ENCODE peak calls at places on chromosome 7, in eight cellular contexts. T is stomach; C is cardiac muscle cell; O is brain microvascular endothelial cell; P is ovary; M is psoas muscle; U is CD4-positive, alpha-beta T cell; S is lung. X is an unnamed sample.

GRCh38 chr7:123624527-123625183 is 23.0 kb downstream of the ASB15 start:
- DNase-seq in T (peak), C (no peak), O (no peak), P (peak), M (peak), U (peak), S (no peak), X (peak)

GRCh38 chr7:98286701-98287485 is 5.4 kb downstream of the BRI3 start:
- DNase-seq in T (peak), C (peak), O (no peak), P (no peak), M (peak), U (no peak), S (no peak), X (no peak)

GRCh38 chr7:1889556-1890181 is 219.6 kb downstream of the ELFN1 start:
- DNase-seq in T (no peak), C (no peak), O (peak), P (no peak), M (no peak), U (no peak), S (no peak), X (no peak)

GRCh38 chr7:149570784-149571183 is 73.2 kb upstream of the ZNF746 start:
- DNase-seq in T (no peak), C (no peak), O (no peak), P (no peak), M (no peak), U (no peak), S (no peak), X (no peak)

GRCh38 chr7:2450198-2451107 is 25.7 kb downstream of the GRIFIN start:
- DNase-seq in T (no peak), C (no peak), O (no peak), P (no peak), M (no peak), U (no peak), S (no peak), X (no peak)

GRCh38 chr7:132932321-132933075 is 149.4 kb downstream of the CHCHD3 start:
- DNase-seq in T (no peak), C (no peak), O (no peak), P (no peak), M (no peak), U (no peak), S (no peak), X (no peak)

GRCh38 chr7:144018065-144018464 is 17.9 kb downstream of the OR6B1 start:
- DNase-seq in T (no peak), C (no peak), O (no peak), P (no peak), M (no peak), U (no peak), S (no peak), X (no peak)

GRCh38 chr7:18762189-18762588 is 266.6 kb downstream of the HDAC9 start:
- DNase-seq in T (no peak), C (peak), O (peak), P (no peak), M (no peak), U (no peak), S (no peak), X (no peak)

GRCh38 chr7:106127984-106128780 is 16.1 kb upstream of the SYPL1 start:
- DNase-seq in T (no peak), C (no peak), O (no peak), P (no peak), M (no peak), U (no peak), S (no peak), X (no peak)

GRCh38 chr7:4069268-4070095 is 612.6 kb upstream of the FOXK1 start:
- DNase-seq in T (no peak), C (peak), O (no peak), P (no peak), M (no peak), U (no peak), S (no peak), X (no peak)

GRCh38 chr7:106121189-106121799 is 9.2 kb upstream of the SYPL1 start:
- DNase-seq in T (no peak), C (no peak), O (no peak), P (no peak), M (no peak), U (no peak), S (no peak), X (no peak)

GRCh38 chr7:149278396-149278795 is 16.4 kb downstream of the ZNF783 start:
- DNase-seq in T (no peak), C (no peak), O (no peak), P (no peak), M (no peak), U (no peak), S (no peak), X (no peak)

GRCh38 chr7:72781161-72781560 is 46.8 kb downstream of the TYW1B start:
- DNase-seq in T (no peak), C (no peak), O (no peak), P (no peak), M (no peak), U (no peak), S (no peak), X (peak)

GRCh38 chr7:1418505-1419309 is 40.6 kb downstream of the MICALL2 start:
- DNase-seq in T (no peak), C (no peak), O (no peak), P (no peak), M (no peak), U (no peak), S (no peak), X (peak)

GRCh38 chr7:106199024-106199423 is 85.8 kb downstream of the NAMPT start:
- DNase-seq in T (no peak), C (no peak), O (no peak), P (no peak), M (no peak), U (no peak), S (no peak), X (no peak)

GRCh38 chr7:44057181-44057848 is 8.1 kb downstream of the PGAM2 start:
- DNase-seq in T (no peak), C (no peak), O (no peak), P (peak), M (peak), U (no peak), S (no peak), X (no peak)

GRCh38 chr7:76260171-76260703 is 42.2 kb upstream of the HSPB1 start:
- DNase-seq in T (no peak), C (peak), O (no peak), P (no peak), M (no peak), U (peak), S (no peak), X (peak)

GRCh38 chr7:102005933-102006332 is 188.5 kb downstream of the CUX1 start:
- DNase-seq in T (no peak), C (no peak), O (no peak), P (no peak), M (no peak), U (no peak), S (no peak), X (no peak)

GRCh38 chr7:36755484-36755883 is 31.2 kb upstream of the AOAH start:
- DNase-seq in T (no peak), C (no peak), O (no peak), P (no peak), M (no peak), U (no peak), S (no peak), X (no peak)

GRCh38 chr7:79320741-79321473 is 132.6 kb downstream of the MAGI2 start:
- DNase-seq in T (no peak), C (no peak), O (no peak), P (no peak), M (no peak), U (no peak), S (no peak), X (no peak)

GRCh38 chr7:137772748-137773147 is 74.0 kb downstream of the DGKI start:
- DNase-seq in T (no peak), C (no peak), O (peak), P (no peak), M (no peak), U (no peak), S (no peak), X (no peak)

GRCh38 chr7:6175642-6176041 is 96.8 kb downstream of the CYTH3 start:
- DNase-seq in T (no peak), C (no peak), O (peak), P (no peak), M (no peak), U (no peak), S (no peak), X (no peak)

GRCh38 chr7:41045556-41046123 is 657.2 kb downstream of the INHBA start:
- DNase-seq in T (peak), C (no peak), O (no peak), P (no peak), M (no peak), U (no peak), S (peak), X (no peak)

GRCh38 chr7:94909023-94909466 is 1.7 kb downstream of the PPP1R9A start:
- DNase-seq in T (no peak), C (no peak), O (no peak), P (no peak), M (no peak), U (no peak), S (no peak), X (no peak)

GRCh38 chr7:47511698-47512370 is 70.1 kb downstream of the TNS3 start:
- DNase-seq in T (no peak), C (no peak), O (no peak), P (no peak), M (no peak), U (no peak), S (no peak), X (no peak)

GRCh38 chr7:77245015-77245755 is 45.6 kb upstream of the FGL2 start:
- DNase-seq in T (no peak), C (peak), O (no peak), P (no peak), M (peak), U (no peak), S (no peak), X (no peak)

GRCh38 chr7:158314394-158314793 is 273.2 kb downstream of the PTPRN2 start:
- DNase-seq in T (no peak), C (no peak), O (no peak), P (no peak), M (no peak), U (no peak), S (no peak), X (no peak)

GRCh38 chr7:93530701-93531100 is 43.8 kb downstream of the CALCR start:
- DNase-seq in T (no peak), C (no peak), O (no peak), P (no peak), M (no peak), U (no peak), S (no peak), X (no peak)

GRCh38 chr7:140983802-140984201 is 30.9 kb downstream of the MRPS33 start:
- DNase-seq in T (no peak), C (no peak), O (no peak), P (no peak), M (no peak), U (no peak), S (no peak), X (no peak)

GRCh38 chr7:141701489-141702046 is 398 bp downstream of the DENND11 start:
- DNase-seq in T (peak), C (peak), O (no peak), P (peak), M (peak), U (peak), S (peak), X (peak)

GRCh38 chr7:135994466-135995205 is 17.5 kb upstream of the MTPN start:
- DNase-seq in T (no peak), C (no peak), O (peak), P (no peak), M (no peak), U (no peak), S (no peak), X (no peak)

GRCh38 chr7:1981878-1982230 is 250.9 kb downstream of the MAD1L1 start:
- DNase-seq in T (no peak), C (no peak), O (no peak), P (no peak), M (no peak), U (no peak), S (no peak), X (no peak)

GRCh38 chr7:7771452-7771851 is 53.0 kb upstream of the RPA3 start:
- DNase-seq in T (no peak), C (no peak), O (no peak), P (no peak), M (no peak), U (no peak), S (no peak), X (no peak)

DNA sequence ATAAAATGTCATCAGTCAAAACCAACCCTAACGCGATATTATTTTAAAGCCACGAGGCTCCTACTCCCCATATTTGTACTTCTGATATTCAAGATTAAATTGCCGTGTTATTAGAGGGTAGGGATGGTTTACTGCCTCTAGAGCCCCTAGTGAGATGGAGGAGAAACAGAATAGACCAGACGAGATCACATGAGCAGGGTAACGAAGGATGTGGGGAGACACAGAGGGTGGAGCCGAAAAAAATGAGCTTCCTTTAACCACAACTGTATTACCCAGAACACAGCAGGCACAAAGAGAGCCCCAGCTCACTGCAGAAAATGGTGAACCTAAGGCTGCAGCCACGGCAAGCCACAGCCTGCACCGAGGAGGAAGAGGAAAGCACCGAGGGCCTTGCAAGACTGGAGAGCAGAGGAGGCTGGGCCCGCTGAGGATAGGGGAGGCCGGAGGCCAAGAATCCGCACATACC is 14.3 kb downstream of the ZC3HAV1 start:
- DNase-seq in T (no peak), C (no peak), O (no peak), P (no peak), M (peak), U (peak), S (no peak), X (no peak)
- TF ChIP-seq CTCF in T (no peak), C (no peak), O (no peak), P (no peak), M (no peak), U (no peak), S (no peak), X (no peak)

DNA sequence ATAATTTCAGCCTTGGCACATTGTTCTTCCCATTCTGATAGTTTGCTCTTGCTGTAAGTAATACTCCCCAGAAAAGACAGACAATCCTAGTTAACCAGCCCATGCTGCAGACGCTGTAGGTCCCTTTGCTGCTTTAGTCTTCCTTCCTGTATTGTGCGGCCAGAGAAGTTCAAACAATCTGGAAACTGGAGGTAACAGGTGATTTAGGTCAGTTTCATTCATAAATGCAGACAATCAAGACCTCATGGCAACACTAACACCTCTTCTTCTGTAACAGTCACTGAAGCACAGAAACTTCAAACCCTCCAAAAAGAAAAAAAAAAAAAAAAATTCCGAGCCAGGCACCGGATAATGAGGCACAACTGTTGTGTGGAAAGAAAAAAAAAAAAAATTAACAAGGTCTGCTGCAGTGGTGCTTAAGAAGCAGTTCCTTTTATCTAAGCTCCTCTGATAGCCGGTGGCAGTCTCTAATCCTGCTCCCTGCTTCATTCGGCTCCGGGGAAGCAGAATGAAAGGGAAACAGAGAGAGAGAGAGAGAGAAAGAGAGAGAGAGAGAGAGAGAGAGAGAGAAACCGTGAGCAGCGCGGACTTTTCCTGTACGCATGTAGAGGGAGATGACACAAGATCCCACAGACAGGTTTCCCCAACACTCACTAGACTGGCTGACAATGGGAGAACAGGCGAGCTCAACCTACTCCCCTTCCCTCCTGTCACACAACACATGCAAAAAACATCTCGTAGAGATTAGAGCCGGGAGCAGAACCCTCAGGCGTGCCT is at the start of gene SEMA3A:
- DNase-seq in T (no peak), C (peak), O (peak), P (peak), M (no peak), U (no peak), S (no peak), X (peak)
- H3K27ac ChIP-seq in T (no peak), C (peak), O (peak), P (no peak), M (no peak), U (no peak), S (peak), X (peak)

GRCh38 chr7:96126382-96126781 is 195.5 kb downstream of the SLC25A13 start:
- DNase-seq in T (no peak), C (no peak), O (no peak), P (no peak), M (no peak), U (no peak), S (no peak), X (no peak)

GRCh38 chr7:96127746-96128145 is 194.2 kb downstream of the SLC25A13 start:
- DNase-seq in T (no peak), C (no peak), O (no peak), P (no peak), M (no peak), U (no peak), S (no peak), X (no peak)

GRCh38 chr7:96135241-96135640 is 186.7 kb downstream of the SLC25A13 start:
- DNase-seq in T (no peak), C (no peak), O (no peak), P (no peak), M (no peak), U (no peak), S (no peak), X (no peak)

GRCh38 chr7:96136600-96137239 is 185.2 kb downstream of the SLC25A13 start:
- DNase-seq in T (no peak), C (no peak), O (no peak), P (no peak), M (no peak), U (no peak), S (no peak), X (peak)

DNA sequence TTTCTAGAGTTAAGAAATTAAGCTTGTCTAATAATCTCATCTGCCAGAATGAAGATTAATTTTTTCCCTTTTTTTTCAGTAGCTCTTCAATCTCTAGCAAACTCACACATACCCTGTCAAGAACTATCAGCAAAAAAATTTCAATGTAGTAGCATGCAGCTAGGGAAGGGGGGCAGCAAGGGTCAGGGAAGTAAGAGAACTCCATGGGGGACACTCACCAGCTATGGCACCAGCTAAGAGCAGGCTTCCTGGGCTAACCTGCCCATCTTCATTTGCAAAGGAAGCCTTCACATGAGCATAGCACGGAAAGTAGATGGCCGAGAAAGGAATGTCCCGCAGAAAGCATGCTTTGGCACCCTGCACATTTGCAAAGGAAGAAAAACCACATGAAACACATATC is 190.4 kb downstream of the SLC25A13 start:
- DNase-seq in T (no peak), C (peak), O (no peak), P (no peak), M (no peak), U (no peak), S (no peak), X (no peak)
- TF ChIP-seq CTCF in T (no peak), C (no peak), O (no peak), P (no peak), M (no peak), U (no peak), S (no peak), X (peak)

GRCh38 chr7:73850781-73851207 is 8.5 kb upstream of the METTL27 start:
- DNase-seq in T (no peak), C (no peak), O (peak), P (no peak), M (no peak), U (no peak), S (peak), X (no peak)

GRCh38 chr7:73852500-73852899 is 8.5 kb upstream of the TMEM270 start:
- DNase-seq in T (no peak), C (no peak), O (no peak), P (no peak), M (no peak), U (no peak), S (no peak), X (no peak)

GRCh38 chr7:73847941-73848723 is 5.8 kb upstream of the METTL27 start:
- DNase-seq in T (no peak), C (no peak), O (no peak), P (no peak), M (no peak), U (no peak), S (no peak), X (no peak)

GRCh38 chr7:73851410-73852338 is 9.3 kb upstream of the TMEM270 start:
- DNase-seq in T (no peak), C (no peak), O (peak), P (no peak), M (no peak), U (no peak), S (no peak), X (no peak)

GRCh38 chr7:73850212-73850611 is 7.9 kb upstream of the METTL27 start:
- DNase-seq in T (no peak), C (no peak), O (no peak), P (no peak), M (no peak), U (no peak), S (no peak), X (no peak)
- H3K27ac ChIP-seq in T (no peak), C (no peak), O (peak), P (no peak), M (no peak), U (no peak), S (no peak), X (no peak)

GRCh38 chr7:31065021-31065593 is 13.0 kb downstream of the ADCYAP1R1 start:
- DNase-seq in T (no peak), C (no peak), O (no peak), P (no peak), M (peak), U (no peak), S (no peak), X (no peak)
- TF ChIP-seq CTCF in T (no peak), C (no peak), O (no peak), P (no peak), M (no peak), U (no peak), S (no peak), X (peak)